ENCODE peak calls at places on chromosomes 3 and 15, in six cellular contexts. S, W, E, Q, F and Y are unnamed samples.
A peak's percentile ranks its signal among the peaks of the same experiment; 100 is the strongest.

GRCh38 chr3:164897335-164897734 is 181.0 kb downstream of the SI start:
- DNase-seq in F (no peak), Q (no peak), E (no peak), W (no peak), S (no peak), Y (no peak)

GRCh38 chr3:146142757-146143156 is 18.2 kb downstream of the PLOD2 start:
- DNase-seq in E (no peak), S (peak; percentile 4), F (no peak), Q (peak; percentile 65), W (peak; percentile 43), Y (no peak)

GRCh38 chr3:124920718-124921117 is 13.8 kb downstream of the MUC13 start:
- DNase-seq in F (no peak), W (no peak), E (no peak), Q (no peak), S (no peak), Y (no peak)

GRCh38 chr15:62757535-62757934 is 285.0 kb upstream of the TPM1 start:
- DNase-seq in Q (no peak), W (no peak), S (no peak), F (no peak), E (no peak), Y (no peak)

GRCh38 chr3:36911990-36912804 is 32.7 kb downstream of the TRANK1 start:
- DNase-seq in S (no peak), W (peak; percentile 81), F (peak; percentile 29), Q (peak; percentile 73), E (peak; percentile 67), Y (no peak)

GRCh38 chr3:66484106-66484857 is 16.5 kb downstream of the LRIG1 start:
- DNase-seq in W (no peak), S (no peak), Q (no peak), F (no peak), E (no peak), Y (no peak)

GRCh38 chr15:67832031-67832551 is 6.8 kb downstream of the SKOR1 start:
- DNase-seq in S (no peak), F (no peak), E (no peak), Q (peak; percentile 51), W (peak; percentile 24), Y (no peak)

GRCh38 chr3:82416828-82417227 is 655.4 kb upstream of the GBE1 start:
- DNase-seq in S (no peak), E (no peak), F (no peak), Q (no peak), W (no peak), Y (no peak)

GRCh38 chr3:44509393-44509921 is 32.0 kb upstream of the ZNF445 start:
- DNase-seq in Q (peak; percentile 2), F (no peak), E (no peak), W (no peak), S (no peak), Y (no peak)

GRCh38 chr15:51227967-51228783 is 110.2 kb downstream of the CYP19A1 start:
- DNase-seq in E (peak; percentile 67), W (peak; percentile 90), F (no peak), S (peak; percentile 71), Q (peak; percentile 84), Y (no peak)